ENCODE peak calls at places on chromosomes 1 and 21, in eight cellular contexts. One of them, this sample, is unnamed.

GRCh38 chr1:185376288-185376687 is 59.2 kb upstream of the IVNS1ABP start:
- DNase-seq in MM.1S: peak
- DNase-seq in mesenchymal stem cell: no peak
- DNase-seq in A549: no peak
- DNase-seq in HCT116: no peak
- DNase-seq in tibial artery: no peak
- DNase-seq in ovary: no peak
- DNase-seq in mammary epithelial cell: no peak
- DNase-seq in this sample: no peak

GRCh38 chr1:201954263-201955008 is 867 bp upstream of the TIMM17A start:
- DNase-seq in MM.1S: no peak
- DNase-seq in mesenchymal stem cell: peak
- DNase-seq in A549: no peak
- DNase-seq in HCT116: no peak
- DNase-seq in tibial artery: no peak
- DNase-seq in ovary: no peak
- DNase-seq in mammary epithelial cell: no peak
- DNase-seq in this sample: no peak

GRCh38 chr1:234727018-234727757 is 117.2 kb upstream of the IRF2BP2 start:
- DNase-seq in MM.1S: peak
- DNase-seq in mesenchymal stem cell: no peak
- DNase-seq in A549: no peak
- DNase-seq in HCT116: no peak
- DNase-seq in tibial artery: no peak
- DNase-seq in ovary: no peak
- DNase-seq in mammary epithelial cell: peak
- DNase-seq in this sample: no peak

GRCh38 chr1:94322696-94323095 is 85.3 kb upstream of the ARHGAP29 start:
- DNase-seq in MM.1S: no peak
- DNase-seq in mesenchymal stem cell: no peak
- DNase-seq in A549: peak
- DNase-seq in HCT116: peak
- DNase-seq in tibial artery: no peak
- DNase-seq in ovary: no peak
- DNase-seq in mammary epithelial cell: peak
- DNase-seq in this sample: no peak

GRCh38 chr1:61853545-61853944 is 111.3 kb downstream of the PATJ start:
- DNase-seq in MM.1S: no peak
- DNase-seq in mesenchymal stem cell: no peak
- DNase-seq in A549: no peak
- DNase-seq in HCT116: no peak
- DNase-seq in tibial artery: no peak
- DNase-seq in ovary: no peak
- DNase-seq in mammary epithelial cell: no peak
- DNase-seq in this sample: no peak

GRCh38 chr21:39141502-39141901 is 41.7 kb downstream of the PSMG1 start:
- DNase-seq in MM.1S: no peak
- DNase-seq in mesenchymal stem cell: peak
- DNase-seq in A549: no peak
- DNase-seq in HCT116: no peak
- DNase-seq in tibial artery: no peak
- DNase-seq in ovary: no peak
- DNase-seq in mammary epithelial cell: no peak
- DNase-seq in this sample: no peak

GRCh38 chr1:79323240-79324025 is 316.9 kb upstream of the ADGRL4 start:
- DNase-seq in MM.1S: no peak
- DNase-seq in mesenchymal stem cell: peak
- DNase-seq in A549: peak
- DNase-seq in HCT116: peak
- DNase-seq in tibial artery: no peak
- DNase-seq in ovary: no peak
- DNase-seq in mammary epithelial cell: peak
- DNase-seq in this sample: no peak

GRCh38 chr21:14064296-14064645 is 146.5 kb downstream of the LIPI start:
- DNase-seq in MM.1S: no peak
- DNase-seq in mesenchymal stem cell: no peak
- DNase-seq in A549: no peak
- DNase-seq in HCT116: no peak
- DNase-seq in tibial artery: no peak
- DNase-seq in ovary: no peak
- DNase-seq in mammary epithelial cell: no peak
- DNase-seq in this sample: no peak

GRCh38 chr1:224929335-224930237 is at the start of gene DNAH14:
- DNase-seq in MM.1S: peak
- DNase-seq in mesenchymal stem cell: peak
- DNase-seq in A549: peak
- DNase-seq in HCT116: peak
- DNase-seq in tibial artery: no peak
- DNase-seq in ovary: peak
- DNase-seq in mammary epithelial cell: peak
- DNase-seq in this sample: no peak

GRCh38 chr1:30415171-30415940 is 308.0 kb downstream of the MATN1 start:
- DNase-seq in MM.1S: no peak
- DNase-seq in mesenchymal stem cell: no peak
- DNase-seq in A549: no peak
- DNase-seq in HCT116: no peak
- DNase-seq in tibial artery: peak
- DNase-seq in ovary: peak
- DNase-seq in mammary epithelial cell: no peak
- DNase-seq in this sample: no peak

GRCh38 chr21:43909736-43910455 is 44.9 kb downstream of the AGPAT3 start:
- DNase-seq in MM.1S: no peak
- DNase-seq in mesenchymal stem cell: no peak
- DNase-seq in A549: no peak
- DNase-seq in HCT116: no peak
- DNase-seq in tibial artery: peak
- DNase-seq in ovary: no peak
- DNase-seq in mammary epithelial cell: no peak
- DNase-seq in this sample: no peak

GRCh38 chr1:8396912-8397406 is 79.0 kb downstream of the SLC45A1 start:
- DNase-seq in MM.1S: peak
- DNase-seq in mesenchymal stem cell: peak
- DNase-seq in A549: peak
- DNase-seq in HCT116: no peak
- DNase-seq in tibial artery: peak
- DNase-seq in ovary: no peak
- DNase-seq in mammary epithelial cell: peak
- DNase-seq in this sample: peak

GRCh38 chr1:160189649-160190625 is at the start of gene CASQ1:
- DNase-seq in MM.1S: no peak
- DNase-seq in mesenchymal stem cell: no peak
- DNase-seq in A549: no peak
- DNase-seq in HCT116: no peak
- DNase-seq in tibial artery: peak
- DNase-seq in ovary: no peak
- DNase-seq in mammary epithelial cell: no peak
- DNase-seq in this sample: no peak

GRCh38 chr21:16634522-16634914 is 878.3 kb upstream of the CXADR start:
- DNase-seq in MM.1S: no peak
- DNase-seq in mesenchymal stem cell: no peak
- DNase-seq in A549: no peak
- DNase-seq in HCT116: no peak
- DNase-seq in tibial artery: no peak
- DNase-seq in ovary: no peak
- DNase-seq in mammary epithelial cell: no peak
- DNase-seq in this sample: no peak

GRCh38 chr1:100302756-100303155 is 36.7 kb downstream of the RTCA start:
- DNase-seq in MM.1S: no peak
- DNase-seq in mesenchymal stem cell: no peak
- DNase-seq in A549: no peak
- DNase-seq in HCT116: no peak
- DNase-seq in tibial artery: no peak
- DNase-seq in ovary: no peak
- DNase-seq in mammary epithelial cell: no peak
- DNase-seq in this sample: no peak

GRCh38 chr1:40182956-40183710 is 21.9 kb downstream of the RLF start:
- DNase-seq in MM.1S: no peak
- DNase-seq in mesenchymal stem cell: peak
- DNase-seq in A549: peak
- DNase-seq in HCT116: peak
- DNase-seq in tibial artery: no peak
- DNase-seq in ovary: no peak
- DNase-seq in mammary epithelial cell: no peak
- DNase-seq in this sample: no peak

GRCh38 chr21:18142639-18143038 is 102.0 kb upstream of the CHODL start:
- DNase-seq in MM.1S: no peak
- DNase-seq in mesenchymal stem cell: no peak
- DNase-seq in A549: no peak
- DNase-seq in HCT116: no peak
- DNase-seq in tibial artery: no peak
- DNase-seq in ovary: no peak
- DNase-seq in mammary epithelial cell: no peak
- DNase-seq in this sample: no peak

GRCh38 chr1:12511516-12512468 is 106.2 kb downstream of the DHRS3 start:
- DNase-seq in MM.1S: no peak
- DNase-seq in mesenchymal stem cell: peak
- DNase-seq in A549: no peak
- DNase-seq in HCT116: no peak
- DNase-seq in tibial artery: peak
- DNase-seq in ovary: no peak
- DNase-seq in mammary epithelial cell: no peak
- DNase-seq in this sample: no peak

GRCh38 chr1:150148834-150149489 is 754 bp upstream of the PLEKHO1 start:
- DNase-seq in MM.1S: no peak
- DNase-seq in mesenchymal stem cell: peak
- DNase-seq in A549: no peak
- DNase-seq in HCT116: no peak
- DNase-seq in tibial artery: no peak
- DNase-seq in ovary: no peak
- DNase-seq in mammary epithelial cell: no peak
- DNase-seq in this sample: no peak

GRCh38 chr1:189500777-189501176 is 976.9 kb downstream of the BRINP3 start:
- DNase-seq in MM.1S: no peak
- DNase-seq in mesenchymal stem cell: no peak
- DNase-seq in A549: no peak
- DNase-seq in HCT116: no peak
- DNase-seq in tibial artery: no peak
- DNase-seq in ovary: no peak
- DNase-seq in mammary epithelial cell: no peak
- DNase-seq in this sample: no peak

GRCh38 chr1:117605164-117605810 is 561 bp upstream of the TENT5C start:
- DNase-seq in MM.1S: no peak
- DNase-seq in mesenchymal stem cell: no peak
- DNase-seq in A549: no peak
- DNase-seq in HCT116: no peak
- DNase-seq in tibial artery: peak
- DNase-seq in ovary: no peak
- DNase-seq in mammary epithelial cell: no peak
- DNase-seq in this sample: no peak
- H3K27ac ChIP-seq in MM.1S: peak
- H3K27ac ChIP-seq in mesenchymal stem cell: no peak
- H3K27ac ChIP-seq in A549: peak
- H3K27ac ChIP-seq in HCT116: no peak
- H3K27ac ChIP-seq in tibial artery: peak
- H3K27ac ChIP-seq in ovary: peak
- H3K27ac ChIP-seq in mammary epithelial cell: peak
- H3K27ac ChIP-seq in this sample: peak

DNA sequence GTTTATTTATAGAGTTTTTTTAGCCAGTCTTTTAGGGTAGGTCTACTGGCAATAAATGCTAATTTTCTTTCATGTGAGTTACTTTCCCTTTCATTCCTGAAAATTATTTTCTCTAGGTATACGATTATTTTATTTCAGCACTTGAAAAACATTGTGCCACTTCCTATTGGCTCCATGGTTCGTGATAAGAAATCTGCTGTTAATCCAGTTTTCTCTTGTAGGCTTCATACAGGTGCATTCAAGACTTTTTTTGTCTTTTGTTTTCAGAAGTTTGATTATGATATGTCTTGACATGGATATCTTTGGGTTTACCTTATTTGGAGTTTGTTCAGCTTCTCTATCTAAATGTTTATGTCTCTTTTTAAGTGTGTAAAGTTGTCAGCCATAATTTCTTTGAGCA is 148.3 kb downstream of the HS2ST1 start:
- DNase-seq in MM.1S: no peak
- DNase-seq in mesenchymal stem cell: no peak
- DNase-seq in A549: no peak
- DNase-seq in HCT116: no peak
- DNase-seq in tibial artery: no peak
- DNase-seq in ovary: no peak
- DNase-seq in mammary epithelial cell: no peak
- DNase-seq in this sample: no peak
- H3K4me3 ChIP-seq in MM.1S: no peak
- H3K4me3 ChIP-seq in mesenchymal stem cell: no peak
- H3K4me3 ChIP-seq in A549: no peak
- H3K4me3 ChIP-seq in HCT116: no peak
- H3K4me3 ChIP-seq in tibial artery: no peak
- H3K4me3 ChIP-seq in ovary: no peak
- H3K4me3 ChIP-seq in mammary epithelial cell: no peak
- H3K4me3 ChIP-seq in this sample: no peak

DNA sequence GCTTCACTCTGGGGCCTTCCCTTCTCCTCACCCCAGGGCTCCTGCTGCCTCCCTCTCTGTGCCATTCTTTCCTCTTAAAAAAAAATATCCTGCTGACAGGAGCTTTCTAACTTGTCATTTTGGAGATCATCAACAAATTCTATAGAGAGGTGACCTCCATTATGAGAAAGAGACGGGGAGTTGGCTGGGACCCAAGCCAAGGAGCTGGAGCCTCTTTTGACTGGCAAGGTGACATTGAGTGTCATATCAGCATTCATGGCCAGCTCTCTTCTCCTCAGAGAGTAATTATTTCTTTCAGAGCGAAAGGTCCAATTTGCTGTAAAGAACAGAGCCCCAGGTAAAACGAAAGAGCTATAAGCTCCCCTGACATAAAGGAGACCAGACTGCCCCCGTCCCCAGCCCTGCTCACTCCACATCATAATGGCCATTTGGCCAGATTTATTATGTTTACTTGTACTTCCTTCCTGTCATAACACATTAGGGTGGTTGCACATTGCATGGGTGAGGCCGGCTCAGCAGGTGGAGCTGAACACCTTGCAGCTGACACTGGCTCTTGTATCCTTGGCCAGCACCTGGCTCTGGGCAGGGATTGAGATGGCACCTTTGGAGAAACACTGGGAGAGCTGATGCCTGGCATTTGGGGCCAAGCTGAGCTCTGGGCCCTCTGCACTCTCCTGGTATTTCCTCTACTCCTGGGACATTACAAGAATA is 404.0 kb upstream of the VAMP3 start:
- DNase-seq in MM.1S: no peak
- DNase-seq in mesenchymal stem cell: no peak
- DNase-seq in A549: no peak
- DNase-seq in HCT116: no peak
- DNase-seq in tibial artery: no peak
- DNase-seq in ovary: no peak
- DNase-seq in mammary epithelial cell: no peak
- DNase-seq in this sample: no peak
- H3K27ac ChIP-seq in MM.1S: no peak
- H3K27ac ChIP-seq in mesenchymal stem cell: no peak
- H3K27ac ChIP-seq in A549: no peak
- H3K27ac ChIP-seq in HCT116: no peak
- H3K27ac ChIP-seq in tibial artery: no peak
- H3K27ac ChIP-seq in ovary: no peak
- H3K27ac ChIP-seq in mammary epithelial cell: no peak
- H3K27ac ChIP-seq in this sample: no peak

DNA sequence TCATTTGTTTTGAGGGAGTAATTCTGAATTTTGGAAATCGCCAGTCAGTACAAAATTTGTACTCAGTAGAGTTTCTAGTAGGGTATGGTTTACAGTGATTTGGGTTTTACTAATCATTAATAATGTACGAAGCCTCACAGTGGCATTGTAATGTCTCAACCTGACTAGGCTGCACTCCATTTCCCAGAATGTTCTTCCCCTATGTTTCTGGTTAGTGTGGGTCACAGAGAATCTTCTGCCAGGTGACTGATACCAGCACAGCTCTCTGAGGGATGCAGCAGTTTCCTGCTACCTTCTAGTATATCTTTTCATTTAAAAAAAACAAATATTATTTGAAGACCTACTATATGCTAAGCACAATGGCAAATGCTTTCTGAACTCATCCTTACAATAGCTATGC is 112.9 kb downstream of the PTPN14 start:
- DNase-seq in MM.1S: no peak
- DNase-seq in mesenchymal stem cell: no peak
- DNase-seq in A549: no peak
- DNase-seq in HCT116: no peak
- DNase-seq in tibial artery: no peak
- DNase-seq in ovary: no peak
- DNase-seq in mammary epithelial cell: no peak
- DNase-seq in this sample: no peak
- H3K4me3 ChIP-seq in MM.1S: no peak
- H3K4me3 ChIP-seq in mesenchymal stem cell: no peak
- H3K4me3 ChIP-seq in A549: no peak
- H3K4me3 ChIP-seq in HCT116: no peak
- H3K4me3 ChIP-seq in tibial artery: no peak
- H3K4me3 ChIP-seq in ovary: no peak
- H3K4me3 ChIP-seq in mammary epithelial cell: no peak
- H3K4me3 ChIP-seq in this sample: no peak